ENCODE peak calls at places on chromosomes 11 and 22, in nine cellular contexts. C is T-helper 1 cell; F is activated T-helper 1 cell treated with anti-CD3 and anti-CD28 coated beads, Interleukin-12 subunit alpha, Interleukin-12 subunit beta, Interleukin-2, Interleukin-4 antibody, amounts not matched to agents 30 ng/mL and 10 ng/mL and 1 ng/mL, durations not matched to agents 14 hours and 24 hours and 36 hours; R is ovary; H is astrocyte of the spinal cord; S is activated CD8-positive, alpha-beta memory T cell treated with anti-CD3 and anti-CD28 coated beads, Interleukin-2, amount 50 U/mL, for 48 hours; Z is tibial artery; Y is AG08396; N is HCT116. X is an unnamed sample.
A peak's percentile ranks its signal among the peaks of the same experiment; 100 is the strongest.

GRCh38 chr22:48442663-48443062 is 1385.0 kb downstream of the BRD1 start:
- DNase-seq in C (no peak), F (no peak), R (no peak), H (no peak), S (no peak), Z (no peak), Y (no peak), N (no peak), X (no peak)

GRCh38 chr11:101129203-101129943 is at the start of gene PGR:
- DNase-seq in C (no peak), F (no peak), R (peak; percentile 78), H (no peak), S (no peak), Z (peak; percentile 69), Y (peak; percentile 23), N (no peak), X (peak; percentile 34)

GRCh38 chr22:39367040-39367439 is 17.2 kb downstream of the SYNGR1 start:
- DNase-seq in C (no peak), F (no peak), R (no peak), H (no peak), S (no peak), Z (no peak), Y (no peak), N (no peak), X (no peak)

GRCh38 chr11:112783945-112784322 is 177.3 kb upstream of the NCAM1 start:
- DNase-seq in C (no peak), F (no peak), R (no peak), H (peak; percentile 20), S (no peak), Z (no peak), Y (no peak), N (no peak), X (no peak)

GRCh38 chr11:111575748-111576147 is 26.5 kb upstream of the SIK2 start:
- DNase-seq in C (no peak), F (no peak), R (no peak), H (no peak), S (no peak), Z (no peak), Y (no peak), N (no peak), X (no peak)

GRCh38 chr11:129973809-129974208 is 28.8 kb downstream of the PRDM10 start:
- DNase-seq in C (no peak), F (no peak), R (no peak), H (no peak), S (no peak), Z (no peak), Y (peak; percentile 27), N (no peak), X (no peak)

GRCh38 chr11:109641549-109641948 is 219.6 kb downstream of the C11orf87 start:
- DNase-seq in C (no peak), F (no peak), R (no peak), H (peak; percentile 49), S (no peak), Z (no peak), Y (no peak), N (no peak), X (no peak)

GRCh38 chr22:41526802-41527799 is 17.2 kb downstream of the POLR3H start:
- DNase-seq in C (peak; percentile 42), F (peak; percentile 50), R (peak; percentile 69), H (no peak), S (peak; percentile 87), Z (no peak), Y (peak; percentile 61), N (no peak), X (peak; percentile 44)

GRCh38 chr11:117409511-117409910 is 81.9 kb downstream of the CEP164 start:
- DNase-seq in C (no peak), F (no peak), R (no peak), H (no peak), S (no peak), Z (no peak), Y (no peak), N (no peak), X (no peak)

GRCh38 chr11:92222701-92223100 is 1.9 kb upstream of the FAT3 start:
- DNase-seq in C (no peak), F (no peak), R (no peak), H (no peak), S (no peak), Z (no peak), Y (no peak), N (no peak), X (no peak)

GRCh38 chr11:112584674-112585073 is 324.0 kb upstream of the PLET1 start:
- DNase-seq in C (no peak), F (no peak), R (no peak), H (no peak), S (no peak), Z (no peak), Y (no peak), N (no peak), X (no peak)

GRCh38 chr11:74615311-74615710 is 22.9 kb downstream of the POLD3 start:
- DNase-seq in C (no peak), F (no peak), R (no peak), H (no peak), S (no peak), Z (no peak), Y (no peak), N (no peak), X (no peak)

GRCh38 chr11:34650528-34650927 is 29.6 kb downstream of the EHF start:
- DNase-seq in C (peak; percentile 80), F (peak; percentile 73), R (no peak), H (peak; percentile 66), S (peak; percentile 80), Z (no peak), Y (no peak), N (no peak), X (peak; percentile 55)

GRCh38 chr22:35892192-35892591 is 136.4 kb downstream of the RBFOX2 start:
- DNase-seq in C (no peak), F (no peak), R (no peak), H (peak; percentile 71), S (no peak), Z (no peak), Y (peak; percentile 30), N (no peak), X (no peak)

GRCh38 chr11:100860318-100860896 is 173.3 kb downstream of the ARHGAP42 start:
- DNase-seq in C (no peak), F (no peak), R (no peak), H (no peak), S (no peak), Z (no peak), Y (no peak), N (no peak), X (no peak)

GRCh38 chr11:46090375-46090774 is 30.9 kb downstream of the PHF21A start:
- DNase-seq in C (no peak), F (no peak), R (no peak), H (no peak), S (no peak), Z (no peak), Y (no peak), N (no peak), X (no peak)

GRCh38 chr11:34348919-34349318 is 8.9 kb downstream of the ABTB2 start:
- DNase-seq in C (no peak), F (no peak), R (no peak), H (no peak), S (no peak), Z (no peak), Y (no peak), N (no peak), X (no peak)